ENCODE peak calls at places on chromosomes 7 and 10, in six cellular contexts. One of them, this sample, is unnamed.

GRCh38 chr10:28072573-28072972 is 73.7 kb upstream of the ODAD2 start:
- DNase-seq in HL-60: no peak
- DNase-seq in GM12878: no peak
- DNase-seq in SK-N-SH: no peak
- DNase-seq in HCT116: no peak
- DNase-seq in Panc1: no peak
- DNase-seq in this sample: no peak

GRCh38 chr7:68573271-68574000 is 1024.8 kb upstream of the AUTS2 start:
- DNase-seq in HCT116: no peak
- DNase-seq in HL-60: no peak
- DNase-seq in Panc1: no peak
- DNase-seq in SK-N-SH: no peak
- DNase-seq in GM12878: no peak
- DNase-seq in this sample: no peak

GRCh38 chr7:117445206-117445605 is 17.9 kb upstream of the ASZ1 start:
- DNase-seq in Panc1: no peak
- DNase-seq in SK-N-SH: no peak
- DNase-seq in HL-60: no peak
- DNase-seq in GM12878: no peak
- DNase-seq in HCT116: no peak
- DNase-seq in this sample: no peak

GRCh38 chr7:128835790-128836641 is 5.8 kb downstream of the FLNC start:
- DNase-seq in HCT116: no peak
- DNase-seq in GM12878: no peak
- DNase-seq in HL-60: no peak
- DNase-seq in SK-N-SH: no peak
- DNase-seq in Panc1: no peak
- DNase-seq in this sample: no peak

GRCh38 chr7:46933596-46933995 is 648.3 kb downstream of the TNS3 start:
- DNase-seq in HCT116: no peak
- DNase-seq in GM12878: no peak
- DNase-seq in HL-60: no peak
- DNase-seq in Panc1: no peak
- DNase-seq in SK-N-SH: no peak
- DNase-seq in this sample: no peak

GRCh38 chr7:118872568-118872967 is 648.1 kb downstream of the ANKRD7 start:
- DNase-seq in HCT116: peak; percentile 24
- DNase-seq in HL-60: no peak
- DNase-seq in GM12878: no peak
- DNase-seq in SK-N-SH: no peak
- DNase-seq in Panc1: no peak
- DNase-seq in this sample: no peak

GRCh38 chr7:88455696-88456095 is 149.0 kb upstream of the STEAP4 start:
- DNase-seq in SK-N-SH: no peak
- DNase-seq in HCT116: no peak
- DNase-seq in Panc1: no peak
- DNase-seq in HL-60: no peak
- DNase-seq in GM12878: no peak
- DNase-seq in this sample: no peak

GRCh38 chr7:24660541-24660940 is 87.3 kb downstream of the PALS2 start:
- DNase-seq in SK-N-SH: no peak
- DNase-seq in HL-60: no peak
- DNase-seq in HCT116: no peak
- DNase-seq in Panc1: no peak
- DNase-seq in GM12878: no peak
- DNase-seq in this sample: no peak

GRCh38 chr10:391849-392704 is 256.8 kb downstream of the ZMYND11 start:
- DNase-seq in HCT116: no peak
- DNase-seq in SK-N-SH: no peak
- DNase-seq in HL-60: no peak
- DNase-seq in Panc1: no peak
- DNase-seq in GM12878: no peak
- DNase-seq in this sample: no peak

GRCh38 chr7:75639071-75639892 is 99.5 kb downstream of the HIP1 start:
- DNase-seq in GM12878: no peak
- DNase-seq in HCT116: no peak
- DNase-seq in HL-60: no peak
- DNase-seq in SK-N-SH: peak; percentile 93
- DNase-seq in Panc1: no peak
- DNase-seq in this sample: peak; percentile 85

GRCh38 chr7:53315986-53316385 is 280.6 kb downstream of the POM121L12 start:
- DNase-seq in GM12878: no peak
- DNase-seq in Panc1: no peak
- DNase-seq in SK-N-SH: peak; percentile 54
- DNase-seq in HCT116: no peak
- DNase-seq in HL-60: no peak
- DNase-seq in this sample: no peak

GRCh38 chr7:19489162-19489820 is 219.5 kb downstream of the POLR1F start:
- DNase-seq in HCT116: no peak
- DNase-seq in HL-60: no peak
- DNase-seq in GM12878: no peak
- DNase-seq in SK-N-SH: no peak
- DNase-seq in Panc1: no peak
- DNase-seq in this sample: no peak

GRCh38 chr10:99329891-99330674 is 927 bp downstream of the CNNM1 start:
- DNase-seq in HCT116: no peak
- DNase-seq in GM12878: no peak
- DNase-seq in HL-60: no peak
- DNase-seq in Panc1: no peak
- DNase-seq in SK-N-SH: peak; percentile 83
- DNase-seq in this sample: peak; percentile 59

GRCh38 chr7:156460861-156461632 is 179.5 kb upstream of the RNF32 start:
- DNase-seq in HCT116: no peak
- DNase-seq in SK-N-SH: no peak
- DNase-seq in HL-60: no peak
- DNase-seq in Panc1: no peak
- DNase-seq in GM12878: no peak
- DNase-seq in this sample: no peak

GRCh38 chr10:33132626-33133025 is 174.6 kb upstream of the ITGB1 start:
- DNase-seq in HL-60: no peak
- DNase-seq in HCT116: no peak
- DNase-seq in GM12878: no peak
- DNase-seq in SK-N-SH: no peak
- DNase-seq in Panc1: no peak
- DNase-seq in this sample: peak; percentile 51

GRCh38 chr7:150359007-150359917 is 9.4 kb upstream of the REPIN1 start:
- DNase-seq in Panc1: no peak
- DNase-seq in GM12878: no peak
- DNase-seq in HL-60: no peak
- DNase-seq in HCT116: no peak
- DNase-seq in SK-N-SH: no peak
- DNase-seq in this sample: no peak

GRCh38 chr10:77501152-77501845 is 136.3 kb downstream of the KCNMA1 start:
- DNase-seq in HL-60: no peak
- DNase-seq in Panc1: peak; percentile 86
- DNase-seq in SK-N-SH: no peak
- DNase-seq in GM12878: no peak
- DNase-seq in HCT116: peak; percentile 41
- DNase-seq in this sample: no peak

GRCh38 chr10:24202181-24202570 is 6.8 kb upstream of the KIAA1217 start:
- DNase-seq in Panc1: no peak
- DNase-seq in GM12878: no peak
- DNase-seq in SK-N-SH: no peak
- DNase-seq in HCT116: no peak
- DNase-seq in HL-60: no peak
- DNase-seq in this sample: peak; percentile 79

DNA sequence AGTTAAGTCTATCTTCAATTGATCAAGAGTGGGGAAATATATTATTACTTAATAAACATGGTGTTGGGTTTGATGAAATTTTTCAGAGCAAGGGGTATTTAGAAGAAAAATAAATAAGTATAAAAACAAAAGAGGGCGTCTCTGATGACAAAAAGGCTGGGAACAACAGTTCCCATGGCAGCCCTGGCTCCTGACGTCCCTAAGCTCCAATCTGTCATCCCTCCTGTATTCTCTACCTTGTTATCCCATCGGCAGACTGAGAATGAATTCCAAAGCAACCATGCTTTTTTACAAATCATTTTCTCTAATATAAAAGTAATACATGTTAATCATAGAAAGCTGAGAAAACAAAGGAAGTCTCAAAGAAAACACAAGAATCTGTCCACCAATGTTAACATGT is 55.5 kb downstream of the SORBS1 start:
- DNase-seq in HCT116: no peak
- DNase-seq in GM12878: no peak
- DNase-seq in Panc1: no peak
- DNase-seq in HL-60: no peak
- DNase-seq in SK-N-SH: no peak
- DNase-seq in this sample: no peak
- H3K27ac ChIP-seq in HCT116: no peak overlapping the region
- H3K27ac ChIP-seq in GM12878: no peak overlapping the region
- H3K27ac ChIP-seq in Panc1: peak overlapping the region; percentile 26
- H3K27ac ChIP-seq in HL-60: no peak overlapping the region
- H3K27ac ChIP-seq in SK-N-SH: no peak overlapping the region
- H3K27ac ChIP-seq in this sample: no peak overlapping the region

DNA sequence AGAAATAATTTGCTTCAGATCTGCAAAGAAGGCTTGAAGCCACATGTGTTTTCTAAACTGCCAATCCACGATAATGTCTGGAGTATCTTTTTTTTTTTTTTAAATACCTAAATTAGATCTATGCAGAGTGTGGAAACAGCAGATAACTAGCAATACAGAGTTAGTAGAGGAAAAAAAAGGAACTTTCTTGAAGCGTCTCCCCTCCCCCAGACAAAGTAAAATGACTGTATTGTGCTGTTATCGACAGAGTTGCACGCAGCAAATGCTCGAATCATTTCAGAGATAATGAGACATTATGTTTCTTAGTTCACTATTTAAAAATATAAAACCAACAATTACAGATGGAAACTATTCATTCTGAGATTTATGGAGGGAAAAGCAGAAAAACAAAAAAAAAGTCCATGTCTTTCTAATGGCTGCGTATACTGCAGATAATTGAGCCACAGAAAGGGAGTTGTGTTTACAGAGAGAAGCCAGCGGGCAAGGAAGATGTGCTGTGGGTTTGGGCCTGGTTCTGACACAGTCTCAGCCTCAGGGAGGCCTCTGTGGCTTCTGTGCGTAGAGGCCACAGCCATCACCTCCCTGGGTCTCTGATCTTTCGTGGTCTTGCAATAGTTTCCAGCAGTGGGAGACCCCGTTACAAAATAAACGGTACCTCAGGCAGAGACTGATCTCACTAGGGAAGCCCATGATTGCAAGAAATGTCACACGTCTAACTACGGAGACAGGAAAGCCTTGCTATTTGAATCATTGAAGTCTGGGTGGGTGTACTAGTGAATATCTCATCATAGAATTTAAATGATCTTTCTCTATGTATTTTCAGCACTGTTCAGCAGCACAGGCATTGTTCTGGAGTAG is 19.1 kb upstream of the KLF6 start:
- DNase-seq in Panc1: no peak
- DNase-seq in GM12878: no peak
- DNase-seq in HCT116: no peak
- DNase-seq in SK-N-SH: no peak
- DNase-seq in HL-60: peak; percentile 15
- DNase-seq in this sample: no peak
- TF ChIP-seq REST in Panc1: no peak
- TF ChIP-seq REST in GM12878: no peak
- TF ChIP-seq REST in HCT116: no peak
- TF ChIP-seq REST in SK-N-SH: no peak
- TF ChIP-seq REST in HL-60: no peak
- TF ChIP-seq REST in this sample: no peak

GRCh38 chr10:128725531-128725930 is 599.3 kb upstream of the MKI67 start:
- DNase-seq in SK-N-SH: no peak
- DNase-seq in Panc1: no peak
- DNase-seq in GM12878: no peak
- DNase-seq in HCT116: no peak
- DNase-seq in HL-60: no peak
- DNase-seq in this sample: no peak

GRCh38 chr10:128727114-128727513 is 600.9 kb upstream of the MKI67 start:
- DNase-seq in HCT116: no peak
- DNase-seq in SK-N-SH: no peak
- DNase-seq in GM12878: no peak
- DNase-seq in HL-60: no peak
- DNase-seq in Panc1: no peak
- DNase-seq in this sample: no peak

GRCh38 chr10:128723631-128724205 is 597.5 kb upstream of the MKI67 start:
- DNase-seq in SK-N-SH: no peak
- DNase-seq in Panc1: no peak
- DNase-seq in GM12878: no peak
- DNase-seq in HCT116: no peak
- DNase-seq in HL-60: no peak
- DNase-seq in this sample: no peak

GRCh38 chr10:128722947-128723346 is 596.7 kb upstream of the MKI67 start:
- DNase-seq in Panc1: no peak
- DNase-seq in HL-60: no peak
- DNase-seq in HCT116: no peak
- DNase-seq in SK-N-SH: no peak
- DNase-seq in GM12878: no peak
- DNase-seq in this sample: no peak

DNA sequence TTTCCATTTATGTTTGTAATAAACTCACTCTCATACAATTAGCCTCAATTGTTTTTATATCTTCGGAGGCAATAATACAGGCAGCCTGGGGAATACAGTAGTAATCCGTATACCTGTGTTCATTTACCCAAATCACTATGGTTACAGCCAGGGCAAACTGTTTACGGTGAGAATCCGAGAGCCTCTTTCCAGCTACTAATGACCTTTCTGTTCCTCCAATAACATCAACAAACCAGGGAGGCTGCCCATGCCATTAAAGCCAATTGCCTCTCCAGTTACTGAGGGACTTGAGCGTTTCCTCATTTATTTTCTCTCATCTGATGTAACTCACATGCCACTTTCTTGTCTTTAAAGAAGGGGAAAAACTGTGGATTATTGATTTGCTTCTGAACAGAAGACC is 595.6 kb upstream of the MKI67 start:
- DNase-seq in Panc1: no peak
- DNase-seq in GM12878: no peak
- DNase-seq in HCT116: no peak
- DNase-seq in SK-N-SH: no peak
- DNase-seq in HL-60: no peak
- DNase-seq in this sample: no peak
- TF ChIP-seq POLR2AphosphoS5 in Panc1: no peak
- TF ChIP-seq POLR2AphosphoS5 in GM12878: no peak
- TF ChIP-seq POLR2AphosphoS5 in HCT116: no peak
- TF ChIP-seq POLR2AphosphoS5 in SK-N-SH: no peak
- TF ChIP-seq POLR2AphosphoS5 in HL-60: no peak
- TF ChIP-seq POLR2AphosphoS5 in this sample: no peak

GRCh38 chr7:28660132-28660531 is 247.8 kb downstream of the CREB5 start:
- DNase-seq in Panc1: no peak
- DNase-seq in SK-N-SH: no peak
- DNase-seq in GM12878: no peak
- DNase-seq in HL-60: no peak
- DNase-seq in HCT116: no peak
- DNase-seq in this sample: no peak

GRCh38 chr7:28666144-28666543 is 253.8 kb downstream of the CREB5 start:
- DNase-seq in SK-N-SH: no peak
- DNase-seq in HCT116: no peak
- DNase-seq in HL-60: no peak
- DNase-seq in GM12878: no peak
- DNase-seq in Panc1: no peak
- DNase-seq in this sample: no peak

GRCh38 chr7:28658392-28658791 is 246.1 kb downstream of the CREB5 start:
- DNase-seq in HCT116: no peak
- DNase-seq in HL-60: no peak
- DNase-seq in GM12878: no peak
- DNase-seq in Panc1: no peak
- DNase-seq in SK-N-SH: no peak
- DNase-seq in this sample: no peak

GRCh38 chr7:28661826-28662225 is 249.5 kb downstream of the CREB5 start:
- DNase-seq in SK-N-SH: no peak
- DNase-seq in HCT116: no peak
- DNase-seq in GM12878: no peak
- DNase-seq in Panc1: no peak
- DNase-seq in HL-60: no peak
- DNase-seq in this sample: no peak

GRCh38 chr7:28662236-28662635 is 249.9 kb downstream of the CREB5 start:
- DNase-seq in Panc1: no peak
- DNase-seq in SK-N-SH: no peak
- DNase-seq in GM12878: no peak
- DNase-seq in HCT116: no peak
- DNase-seq in HL-60: no peak
- DNase-seq in this sample: no peak
- H3K27ac ChIP-seq in Panc1: no peak overlapping the region
- H3K27ac ChIP-seq in SK-N-SH: no peak overlapping the region
- H3K27ac ChIP-seq in GM12878: peak overlapping the region; percentile 25
- H3K27ac ChIP-seq in HCT116: no peak overlapping the region
- H3K27ac ChIP-seq in HL-60: no peak overlapping the region
- H3K27ac ChIP-seq in this sample: no peak overlapping the region